ENCODE peak calls at places on chromosomes 2 and 18, in five cellular contexts. S, B, G, D and J are unnamed samples.

GRCh38 chr2:232333361-232334135 is 45.0 kb upstream of the ALPP start:
- DNase-seq in B (peak), D (no peak), S (peak), G (no peak), J (no peak)

GRCh38 chr2:127205211-127206140 is 14.6 kb downstream of the CYP27C1 start:
- DNase-seq in B (no peak), D (no peak), G (no peak), S (no peak), J (no peak)

GRCh38 chr18:10015941-10016819 is 102.4 kb downstream of the VAPA start:
- DNase-seq in B (no peak), D (no peak), S (no peak), G (no peak), J (no peak)

GRCh38 chr2:126378176-126378575 is 277.8 kb upstream of the GYPC start:
- DNase-seq in B (no peak), S (no peak), D (no peak), G (no peak), J (no peak)

GRCh38 chr2:220533485-220533884 is 906.1 kb downstream of the SLC4A3 start:
- DNase-seq in D (peak), B (no peak), G (no peak), S (no peak), J (no peak)

GRCh38 chr2:229003256-229003655 is 267.8 kb downstream of the PID1 start:
- DNase-seq in D (no peak), S (no peak), B (no peak), G (no peak), J (no peak)

GRCh38 chr2:144522741-144523605 is 3.1 kb upstream of the ZEB2 start:
- DNase-seq in B (no peak), G (no peak), D (no peak), S (peak), J (no peak)

GRCh38 chr2:157601807-157602206 is 26.9 kb downstream of the ACVR1C start:
- DNase-seq in B (no peak), G (no peak), S (no peak), D (no peak), J (no peak)

GRCh38 chr2:86335865-86336321 is 1.5 kb downstream of the REEP1 start:
- DNase-seq in D (no peak), S (no peak), G (no peak), B (no peak), J (no peak)

GRCh38 chr2:234725528-234726264 is 226.1 kb upstream of the SH3BP4 start:
- DNase-seq in B (no peak), S (no peak), G (no peak), D (no peak), J (no peak)

GRCh38 chr2:55887906-55888625 is 35.5 kb downstream of the EFEMP1 start:
- DNase-seq in G (no peak), S (no peak), B (no peak), D (no peak), J (no peak)

GRCh38 chr2:152097291-152098032 is 1.4 kb downstream of the CACNB4 start:
- DNase-seq in B (no peak), G (no peak), S (no peak), D (peak), J (no peak)

GRCh38 chr2:170106441-170106840 is 71.5 kb upstream of the MYO3B start:
- DNase-seq in D (no peak), S (no peak), G (no peak), B (no peak), J (no peak)

GRCh38 chr18:10140461-10140911 is 226.7 kb downstream of the VAPA start:
- DNase-seq in B (peak), G (no peak), D (no peak), S (no peak), J (no peak)

GRCh38 chr2:112187805-112188596 is 49.8 kb downstream of the FBLN7 start:
- DNase-seq in G (no peak), S (peak), D (peak), B (no peak), J (no peak)

GRCh38 chr2:137968477-137969417 is 4.5 kb downstream of the HNMT start:
- DNase-seq in S (no peak), G (no peak), B (no peak), D (no peak), J (no peak)

GRCh38 chr2:124343827-124344498 is 318.9 kb downstream of the CNTNAP5 start:
- DNase-seq in D (no peak), G (no peak), S (no peak), B (no peak), J (no peak)

GRCh38 chr18:61475931-61476330 is 142.7 kb downstream of the CDH20 start:
- DNase-seq in S (no peak), D (no peak), B (no peak), G (no peak), J (no peak)